ENCODE peak calls at places on chromosome 19, in ten cellular contexts. O is T-cell, D is GM18507, B is activated gamma-delta T cell, C is C1 segment of cervical spinal cord, U is fibroblast of gingiva, A is iPS-NIHi11, Y is RPMI7951, T is SIG-M5, N is NCI-H460. G is an unnamed sample.

GRCh38 chr19:53374288-53374687 is 8.8 kb downstream of the ZNF525 start:
- DNase-seq in O (no peak), D (no peak), B (no peak), C (no peak), U (no peak), A (no peak), Y (no peak), T (no peak), N (no peak), G (no peak)

GRCh38 chr19:1469936-1470863 is 8.8 kb downstream of the C19orf25 start:
- DNase-seq in O (peak), D (no peak), B (no peak), C (no peak), U (no peak), A (peak), Y (peak), T (no peak), N (no peak), G (no peak)

GRCh38 chr19:58318297-58318696 is 8.5 kb upstream of the ZSCAN22 start:
- DNase-seq in O (no peak), D (no peak), B (no peak), C (no peak), U (no peak), A (no peak), Y (no peak), T (no peak), N (no peak), G (no peak)

GRCh38 chr19:17073869-17074627 is 1.2 kb downstream of the HAUS8 start:
- DNase-seq in O (peak), D (no peak), B (no peak), C (no peak), U (no peak), A (peak), Y (no peak), T (no peak), N (no peak), G (no peak)

GRCh38 chr19:56217039-56217949 is 15.2 kb downstream of the ZSCAN5C start:
- DNase-seq in O (no peak), D (no peak), B (no peak), C (no peak), U (peak), A (peak), Y (peak), T (no peak), N (no peak), G (no peak)

GRCh38 chr19:1076951-1077350 is 10.0 kb downstream of the ARHGAP45 start:
- DNase-seq in O (peak), D (peak), B (peak), C (no peak), U (no peak), A (no peak), Y (no peak), T (peak), N (no peak), G (no peak)

GRCh38 chr19:11111771-11112144 is 22.5 kb downstream of the LDLR start:
- DNase-seq in O (no peak), D (no peak), B (no peak), C (no peak), U (no peak), A (no peak), Y (no peak), T (no peak), N (no peak), G (no peak)

GRCh38 chr19:38139122-38139521 is 84.9 kb downstream of the DPF1 start:
- DNase-seq in O (no peak), D (no peak), B (no peak), C (no peak), U (no peak), A (no peak), Y (no peak), T (no peak), N (no peak), G (no peak)

GRCh38 chr19:1168877-1169791 is 4.9 kb downstream of the SBNO2 start:
- DNase-seq in O (no peak), D (no peak), B (no peak), C (peak), U (peak), A (peak), Y (peak), T (no peak), N (peak), G (peak)

GRCh38 chr19:19451429-19452240 is 46.2 kb downstream of the GATAD2A start:
- DNase-seq in O (peak), D (no peak), B (no peak), C (no peak), U (no peak), A (no peak), Y (no peak), T (no peak), N (no peak), G (no peak)

GRCh38 chr19:30345686-30346085 is 26.5 kb upstream of the ZNF536 start:
- DNase-seq in O (no peak), D (no peak), B (no peak), C (no peak), U (no peak), A (no peak), Y (no peak), T (no peak), N (no peak), G (no peak)

GRCh38 chr19:54653181-54653809 is 9.5 kb upstream of the LILRB4 start:
- DNase-seq in O (no peak), D (peak), B (no peak), C (no peak), U (no peak), A (no peak), Y (peak), T (no peak), N (peak), G (peak)

GRCh38 chr19:55599468-55600335 is at the start of the genes FIZ1 and ZNF524:
- DNase-seq in O (peak), D (peak), B (peak), C (peak), U (peak), A (peak), Y (peak), T (peak), N (peak), G (peak)

GRCh38 chr19:47436712-47437401 is 17.5 kb upstream of the MEIS3 start:
- DNase-seq in O (peak), D (peak), B (no peak), C (peak), U (peak), A (peak), Y (peak), T (no peak), N (peak), G (peak)

GRCh38 chr19:33667141-33667540 is 45.4 kb downstream of the CHST8 start:
- DNase-seq in O (no peak), D (no peak), B (no peak), C (no peak), U (no peak), A (no peak), Y (no peak), T (no peak), N (no peak), G (no peak)

GRCh38 chr19:18650468-18651001 is 13.7 kb downstream of the KLHL26 start:
- DNase-seq in O (no peak), D (no peak), B (no peak), C (no peak), U (peak), A (peak), Y (peak), T (no peak), N (peak), G (no peak)

GRCh38 chr19:6580313-6580712 is 10.6 kb downstream of the CD70 start:
- DNase-seq in O (no peak), D (no peak), B (no peak), C (no peak), U (no peak), A (no peak), Y (peak), T (no peak), N (peak), G (peak)

GRCh38 chr19:18607222-18608101 is 863 bp upstream of the CRLF1 start:
- DNase-seq in O (no peak), D (no peak), B (no peak), C (no peak), U (no peak), A (no peak), Y (no peak), T (no peak), N (no peak), G (no peak)

GRCh38 chr19:5334366-5334739 is 6.3 kb downstream of the PTPRS start:
- DNase-seq in O (no peak), D (no peak), B (no peak), C (no peak), U (no peak), A (no peak), Y (no peak), T (no peak), N (no peak), G (no peak)

GRCh38 chr19:5743640-5744039 is 23.2 kb downstream of the CATSPERD start:
- DNase-seq in O (no peak), D (no peak), B (no peak), C (no peak), U (no peak), A (no peak), Y (no peak), T (no peak), N (no peak), G (no peak)

GRCh38 chr19:31380854-31381253 is 31.6 kb upstream of the TSHZ3 start:
- DNase-seq in O (no peak), D (no peak), B (no peak), C (no peak), U (no peak), A (no peak), Y (no peak), T (no peak), N (no peak), G (no peak)

GRCh38 chr19:34171539-34171876 is 796 bp upstream of the LSM14A start:
- DNase-seq in O (no peak), D (peak), B (no peak), C (no peak), U (peak), A (no peak), Y (peak), T (no peak), N (no peak), G (peak)

GRCh38 chr19:858868-859843 is at the start of gene CFD:
- DNase-seq in O (no peak), D (no peak), B (no peak), C (no peak), U (peak), A (no peak), Y (peak), T (no peak), N (no peak), G (no peak)

GRCh38 chr19:7415163-7415856 is 66.6 kb downstream of the ARHGEF18 start:
- DNase-seq in O (no peak), D (no peak), B (no peak), C (no peak), U (peak), A (no peak), Y (no peak), T (no peak), N (peak), G (no peak)

GRCh38 chr19:38980583-38981374 is 5.2 kb upstream of the FBXO17 start:
- DNase-seq in O (no peak), D (no peak), B (no peak), C (no peak), U (no peak), A (no peak), Y (no peak), T (no peak), N (no peak), G (no peak)